ENCODE peak calls at places on chromosome 11, in ten cellular contexts. V is activated T-helper 1 cell treated with anti-CD3 and anti-CD28 coated beads, Interleukin-12 subunit alpha, Interleukin-12 subunit beta, Interleukin-2, Interleukin-4 antibody, amounts not matched to agents 30 ng/mL and 10 ng/mL and 1 ng/mL, durations not matched to agents 14 hours and 24 hours and 36 hours; Z is Calu3; K is nucleus accumbens; X is stimulated activated CD8-positive, alpha-beta memory T cell treated with anti-CD3 and anti-CD28 coated beads, Interleukin-15, amount 100 ng/mL, for 4 hours; G is HS-27A; J is nephron progenitor cell; F is stimulated activated CD4-positive, alpha-beta T cell treated with anti-CD3 and anti-CD28 coated beads, Interleukin-15, amount 100 ng/mL, for 1 hour; B is AML-193; Q is DMS153. E is an unnamed sample.

GRCh38 chr11:15589070-15589626 is 474.4 kb downstream of the INSC start:
- DNase-seq in J (no peak), Q (no peak), F (no peak), V (no peak), B (no peak), K (no peak), G (no peak), Z (no peak), X (no peak), E (no peak)

GRCh38 chr11:108498046-108498815 is at the start of gene POGLUT3:
- DNase-seq in Z (peak; percentile 50), K (no peak), F (peak; percentile 18), B (peak; percentile 41), Q (peak; percentile 33), J (peak; percentile 85), V (peak; percentile 41), X (peak; percentile 13), G (no peak), E (peak; percentile 10)

GRCh38 chr11:74678041-74678440 is 53.2 kb downstream of the CHRDL2 start:
- DNase-seq in Q (no peak), Z (no peak), J (no peak), G (no peak), X (no peak), V (no peak), B (no peak), F (no peak), K (no peak), E (no peak)

GRCh38 chr11:120339394-120339890 is 3.2 kb downstream of the ARHGEF12 start:
- DNase-seq in K (peak; percentile 19), Q (no peak), X (no peak), F (no peak), V (no peak), J (no peak), G (no peak), B (no peak), Z (peak; percentile 22), E (peak; percentile 91)

GRCh38 chr11:8739309-8739793 is 56.8 kb downstream of the RPL27A start:
- DNase-seq in V (no peak), B (no peak), G (no peak), Q (no peak), J (no peak), F (no peak), X (no peak), K (no peak), Z (no peak), E (no peak)

GRCh38 chr11:15776387-15776786 is 580.0 kb downstream of the SOX6 start:
- DNase-seq in F (no peak), B (no peak), V (no peak), X (no peak), Z (no peak), K (no peak), G (no peak), J (no peak), Q (no peak), E (no peak)

GRCh38 chr11:75279273-75279672 is 38.7 kb downstream of the TPBGL start:
- DNase-seq in Q (no peak), V (no peak), X (no peak), B (no peak), J (no peak), K (no peak), F (no peak), Z (no peak), G (no peak), E (no peak)

GRCh38 chr11:78684377-78684776 is 109.7 kb upstream of the NARS2 start:
- DNase-seq in B (no peak), X (no peak), F (no peak), V (no peak), K (no peak), Z (no peak), J (no peak), G (no peak), Q (no peak), E (no peak)

GRCh38 chr11:112334381-112334780 is 73.7 kb upstream of the PLET1 start:
- DNase-seq in X (no peak), Q (peak; percentile 44), G (no peak), F (no peak), V (no peak), Z (no peak), B (no peak), K (no peak), J (no peak), E (no peak)

GRCh38 chr11:74347381-74347780 is 35.9 kb upstream of the P4HA3 start:
- DNase-seq in Z (no peak), J (no peak), V (no peak), F (no peak), B (no peak), G (no peak), K (no peak), Q (no peak), X (no peak), E (no peak)

GRCh38 chr11:27514558-27514957 is 8.0 kb upstream of the LIN7C start:
- DNase-seq in J (no peak), Z (no peak), G (peak; percentile 68), Q (no peak), K (no peak), B (no peak), X (no peak), F (no peak), V (no peak), E (no peak)

GRCh38 chr11:63680842-63681207 is 475 bp upstream of the RTN3 start:
- DNase-seq in F (no peak), B (no peak), G (no peak), Q (no peak), X (no peak), Z (peak; percentile 16), K (peak; percentile 61), J (no peak), V (no peak), E (no peak)

GRCh38 chr11:26478710-26479109 is 93.4 kb downstream of the MUC15 start:
- DNase-seq in X (no peak), Z (no peak), K (no peak), F (no peak), V (no peak), B (no peak), J (no peak), G (no peak), Q (no peak), E (no peak)

GRCh38 chr11:110990316-110990715 is 255.2 kb upstream of the POU2AF2 start:
- DNase-seq in Q (no peak), B (no peak), V (no peak), X (no peak), F (no peak), J (no peak), Z (no peak), G (no peak), K (no peak), E (no peak)

GRCh38 chr11:77407613-77408012 is 66.3 kb downstream of the PAK1 start:
- DNase-seq in J (no peak), K (no peak), V (no peak), F (no peak), Q (peak; percentile 66), Z (peak; percentile 69), G (peak; percentile 68), X (no peak), B (peak; percentile 52), E (no peak)

GRCh38 chr11:103735497-103736032 is 300.9 kb upstream of the DDI1 start:
- DNase-seq in F (no peak), G (no peak), K (no peak), Q (no peak), V (no peak), X (no peak), B (no peak), J (no peak), Z (no peak), E (no peak)

GRCh38 chr11:121117753-121118152 is 16.7 kb downstream of the TECTA start:
- DNase-seq in V (no peak), Q (no peak), K (no peak), G (no peak), B (no peak), F (no peak), J (no peak), Z (no peak), X (no peak), E (no peak)

E was measured in pons.